ENCODE peak calls at places on chromosome 19, in six cellular contexts. A is CD8-positive, alpha-beta memory T cell; E is transverse colon; B is Calu3; X is substantia nigra; V is epithelial cell of esophagus. M is an unnamed sample.

GRCh38 chr19:11698231-11698630 is 40.5 kb downstream of the ZNF823 start:
- DNase-seq in V (no peak), E (no peak), X (no peak), B (no peak), A (no peak), M (no peak)

GRCh38 chr19:19587776-19588175 is 30.7 kb downstream of the PBX4 start:
- DNase-seq in V (no peak), B (no peak), E (no peak), A (no peak), X (no peak), M (no peak)

GRCh38 chr19:1271528-1272422 is 2.6 kb downstream of the CIRBP start:
- DNase-seq in E (no peak), A (no peak), V (no peak), B (no peak), X (no peak), M (no peak)

GRCh38 chr19:51123381-51124186 is 1.1 kb upstream of the SIGLEC9 start:
- DNase-seq in B (no peak), E (peak; percentile 26), X (no peak), A (peak; percentile 20), V (no peak), M (no peak)

GRCh38 chr19:58516964-58517833 is 2.4 kb downstream of the ZBTB45 start:
- DNase-seq in B (no peak), E (no peak), A (no peak), X (no peak), V (no peak), M (no peak)

GRCh38 chr19:50496189-50497029 is 14.6 kb downstream of the JOSD2 start:
- DNase-seq in A (no peak), X (peak; percentile 87), V (no peak), E (no peak), B (peak; percentile 85), M (no peak)

GRCh38 chr19:3775374-3775711 is 3.3 kb upstream of the RAX2 start:
- DNase-seq in X (no peak), B (no peak), V (no peak), E (no peak), A (no peak), M (no peak)

GRCh38 chr19:50410109-50410508 is 8.6 kb upstream of the SPIB start:
- DNase-seq in X (no peak), V (no peak), A (no peak), E (no peak), B (no peak), M (no peak)

GRCh38 chr19:58001895-58002369 is 688 bp downstream of the ZNF606 start:
- DNase-seq in A (no peak), X (no peak), E (peak; percentile 13), V (peak; percentile 29), B (no peak), M (peak; percentile 11)

GRCh38 chr19:50252111-50252886 is 48.9 kb downstream of the MYH14 start:
- DNase-seq in E (peak; percentile 26), V (no peak), A (no peak), B (peak; percentile 21), X (no peak), M (no peak)

GRCh38 chr19:47186337-47187022 is 44.5 kb downstream of the BBC3 start:
- DNase-seq in X (no peak), B (no peak), A (peak; percentile 55), E (peak; percentile 30), V (no peak), M (no peak)

GRCh38 chr19:3450796-3451411 is 29.4 kb downstream of the SMIM24 start:
- DNase-seq in A (no peak), V (peak; percentile 93), X (no peak), E (peak; percentile 61), B (peak; percentile 16), M (peak; percentile 99)

GRCh38 chr19:46491975-46492682 is 3.5 kb downstream of the PNMA8B start:
- DNase-seq in V (no peak), B (no peak), X (no peak), E (no peak), A (no peak), M (no peak)

GRCh38 chr19:40578442-40578908 is 1.8 kb downstream of the SHKBP1 start:
- DNase-seq in E (no peak), B (no peak), X (no peak), A (no peak), V (no peak), M (no peak)

GRCh38 chr19:18233224-18233825 is 7.1 kb upstream of the PDE4C start:
- DNase-seq in X (no peak), V (peak; percentile 63), B (peak; percentile 59), E (peak; percentile 38), A (peak; percentile 35), M (no peak)

GRCh38 chr19:10535613-10536012 is 8.1 kb upstream of the ATG4D start:
- DNase-seq in B (no peak), X (no peak), A (no peak), V (peak; percentile 98), E (no peak), M (no peak)

GRCh38 chr19:39212377-39212742 is 8.3 kb upstream of the SYCN start:
- DNase-seq in X (no peak), A (peak; percentile 46), B (peak; percentile 64), V (no peak), E (peak; percentile 26), M (no peak)

GRCh38 chr19:46068345-46069258 is 27.8 kb upstream of the IGFL4 start:
- DNase-seq in A (no peak), X (no peak), V (peak; percentile 98), B (peak; percentile 43), E (peak; percentile 33), M (peak; percentile 85)

GRCh38 chr19:609001-609340 is 19.3 kb downstream of the HCN2 start:
- DNase-seq in E (peak; percentile 57), V (no peak), X (peak; percentile 72), B (peak; percentile 56), A (no peak), M (no peak)

GRCh38 chr19:7926021-7926726 is at the start of gene CTXN1:
- DNase-seq in B (peak; percentile 79), E (peak; percentile 81), X (peak; percentile 9), A (peak; percentile 75), V (peak; percentile 62), M (peak; percentile 31)

GRCh38 chr19:17125728-17126677 is 50.4 kb downstream of the MYO9B start:
- DNase-seq in A (peak; percentile 74), X (peak; percentile 47), E (peak; percentile 68), B (no peak), V (no peak), M (no peak)

GRCh38 chr19:57269515-57270250 is 10.6 kb upstream of the ZNF460 start:
- DNase-seq in V (peak; percentile 89), A (no peak), B (no peak), X (no peak), E (no peak), M (peak; percentile 84)

GRCh38 chr19:18710986-18711751 is 27.7 kb downstream of the CRTC1 start:
- DNase-seq in A (no peak), V (no peak), X (no peak), B (no peak), E (no peak), M (peak; percentile 4)

GRCh38 chr19:728011-728410 is 19.3 kb downstream of the PALM start:
- DNase-seq in A (no peak), V (no peak), B (no peak), X (no peak), E (no peak), M (no peak)

GRCh38 chr19:19510432-19510831 is 4.9 kb downstream of the TSSK6 start:
- DNase-seq in V (peak; percentile 67), A (no peak), B (no peak), E (no peak), X (no peak), M (peak; percentile 15)

GRCh38 chr19:35006342-35006998 is 6.3 kb downstream of the GRAMD1A start:
- DNase-seq in E (peak; percentile 71), B (peak; percentile 91), X (no peak), A (no peak), V (peak; percentile 86), M (no peak)

GRCh38 chr19:4730740-4731171 is 7.1 kb upstream of the DPP9 start:
- DNase-seq in A (peak; percentile 52), B (peak; percentile 57), E (peak; percentile 37), X (no peak), V (no peak), M (no peak)